ENCODE peak calls at places on chromosomes 4 and X, in nine cellular contexts. J is AG04450; A is AG09309; D is upper lobe of right lung; Y is HepG2; L is CD4-positive, alpha-beta T cell; G is heart left ventricle; P is left ventricle myocardium inferior; B is epithelial cell of esophagus. K is an unnamed sample.

GRCh38 chrX:129754266-129755024 is 15.7 kb downstream of the XPNPEP2 start:
- DNase-seq in L (no peak), D (no peak), A (no peak), J (no peak), B (no peak), Y (no peak), P (no peak), G (no peak), K (peak)

GRCh38 chr4:177696438-177696966 is 254.3 kb upstream of the AGA start:
- DNase-seq in J (no peak), D (no peak), B (peak), L (no peak), A (no peak), G (no peak), Y (no peak), P (no peak), K (no peak)

GRCh38 chrX:34810911-34811310 is 131.7 kb upstream of the FAM47B start:
- DNase-seq in Y (no peak), G (no peak), B (no peak), D (no peak), L (no peak), A (no peak), P (no peak), J (no peak), K (no peak)

GRCh38 chr4:118322831-118323502 is 29.8 kb downstream of the PRSS12 start:
- DNase-seq in L (no peak), D (no peak), P (no peak), A (no peak), B (no peak), Y (no peak), G (no peak), J (no peak), K (no peak)

GRCh38 chrX:42269186-42269585 is 345.8 kb upstream of the CASK start:
- DNase-seq in D (no peak), B (peak), G (no peak), P (no peak), A (peak), Y (no peak), J (no peak), L (no peak), K (no peak)

GRCh38 chr4:128707864-128708263 is 101.6 kb upstream of the JADE1 start:
- DNase-seq in B (peak), P (no peak), A (peak), L (no peak), Y (no peak), J (no peak), G (no peak), D (no peak), K (no peak)

GRCh38 chr4:123671633-123672404 is 275.2 kb downstream of the SPRY1 start:
- DNase-seq in J (no peak), P (no peak), L (no peak), B (no peak), A (no peak), Y (no peak), D (no peak), G (no peak), K (no peak)

GRCh38 chr4:7584133-7584532 is 149.4 kb upstream of the PSAPL1 start:
- DNase-seq in P (no peak), B (no peak), A (no peak), Y (no peak), L (no peak), J (no peak), D (no peak), G (no peak), K (no peak)

GRCh38 chr4:151359576-151359975 is 34.2 kb upstream of the SH3D19 start:
- DNase-seq in L (no peak), Y (no peak), G (no peak), P (no peak), A (no peak), J (no peak), B (no peak), D (no peak), K (no peak)

GRCh38 chrX:105910563-105911105 is 88.3 kb downstream of the NRK start:
- DNase-seq in J (no peak), Y (no peak), A (no peak), G (no peak), L (no peak), B (no peak), P (no peak), D (no peak), K (no peak)

GRCh38 chr4:94410678-94411206 is 41.0 kb upstream of the PDLIM5 start:
- DNase-seq in B (peak), D (no peak), L (no peak), J (no peak), P (peak), Y (peak), A (no peak), G (peak), K (no peak)

GRCh38 chr4:180059216-180059881 is 2183.9 kb upstream of the TENM3 start:
- DNase-seq in B (no peak), D (peak), A (no peak), Y (no peak), L (no peak), P (no peak), J (no peak), G (no peak), K (peak)

GRCh38 chr4:40992472-40993298 is 221.7 kb downstream of the APBB2 start:
- DNase-seq in L (no peak), G (no peak), Y (no peak), A (peak), B (peak), J (no peak), D (no peak), P (no peak), K (no peak)

GRCh38 chr4:126628933-126629332 is 1003.8 kb upstream of the INTU start:
- DNase-seq in P (no peak), G (no peak), L (no peak), A (no peak), J (no peak), B (no peak), D (no peak), Y (no peak), K (no peak)

GRCh38 chr4:126630171-126630570 is 1002.6 kb upstream of the INTU start:
- DNase-seq in D (no peak), Y (no peak), L (no peak), A (no peak), J (no peak), G (no peak), P (no peak), B (no peak), K (no peak)

DNA sequence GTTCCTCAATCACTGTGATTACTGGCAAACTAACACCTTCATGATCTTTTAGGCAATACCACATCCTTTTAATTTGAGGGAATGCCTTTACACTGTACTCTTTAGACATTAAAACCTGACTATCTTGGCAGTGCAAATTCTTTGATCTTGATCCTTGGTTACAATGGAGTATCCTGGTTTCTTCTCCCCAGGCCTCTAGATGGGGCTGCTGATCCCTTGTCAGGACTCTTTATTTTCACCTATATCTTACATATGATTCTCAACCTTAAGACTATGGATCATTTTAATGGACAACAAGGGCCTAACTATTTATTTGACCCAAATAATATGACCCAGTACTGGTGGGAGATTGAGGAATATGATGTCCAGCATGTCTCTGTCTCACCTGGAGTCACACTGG is 1005.5 kb upstream of the INTU start:
- DNase-seq in G (no peak), P (no peak), D (no peak), Y (no peak), J (no peak), A (no peak), L (no peak), B (peak), K (peak)
- TF ChIP-seq CTCF in G (peak), P (peak), D (peak), Y (no peak), J (peak), A (peak), L (no peak), B (peak), K (no peak)

GRCh38 chr4:35250771-35251170 is 993.5 kb downstream of the ARAP2 start:
- DNase-seq in P (no peak), L (no peak), J (no peak), B (peak), G (no peak), D (no peak), A (no peak), Y (no peak), K (no peak)

GRCh38 chr4:35252071-35252470 is 992.2 kb downstream of the ARAP2 start:
- DNase-seq in D (no peak), A (no peak), L (no peak), P (no peak), G (no peak), Y (no peak), B (no peak), J (no peak), K (no peak)

GRCh38 chr4:35253331-35253730 is 991.0 kb downstream of the ARAP2 start:
- DNase-seq in A (no peak), P (no peak), Y (no peak), J (no peak), L (no peak), G (no peak), B (no peak), D (no peak), K (no peak)

GRCh38 chr4:35247047-35247446 is 997.3 kb downstream of the ARAP2 start:
- DNase-seq in G (no peak), J (no peak), Y (no peak), B (peak), A (no peak), L (no peak), P (no peak), D (no peak), K (no peak)

GRCh38 chr4:35252866-35253265 is 991.4 kb downstream of the ARAP2 start:
- DNase-seq in D (no peak), P (no peak), A (no peak), L (no peak), G (no peak), J (no peak), Y (no peak), B (peak), K (no peak)
- TF ChIP-seq CTCF in D (no peak), P (no peak), A (no peak), L (no peak), G (no peak), J (no peak), Y (no peak), B (no peak), K (no peak)

DNA sequence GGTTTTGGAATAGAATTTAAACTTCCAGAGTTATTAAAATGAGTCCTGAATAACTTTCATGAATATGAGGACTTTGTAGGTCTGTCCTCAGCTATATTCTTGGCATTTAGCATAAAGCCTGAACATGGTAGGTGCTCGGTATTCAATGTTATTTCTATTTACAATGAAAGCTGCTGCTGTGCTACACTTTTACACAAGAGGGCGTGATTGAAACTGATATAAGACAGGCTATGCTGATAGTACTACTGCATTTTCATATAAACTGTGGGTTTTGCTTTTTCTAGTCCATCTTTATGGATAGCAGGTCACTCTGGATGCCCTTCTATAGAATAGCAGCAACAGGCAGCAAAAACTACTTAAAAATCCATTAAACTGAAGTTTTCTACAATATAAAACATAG is 12.3 kb upstream of the GNPDA2 start:
- DNase-seq in J (no peak), G (no peak), L (no peak), D (no peak), Y (no peak), B (peak), P (no peak), A (no peak), K (no peak)
- TF ChIP-seq CTCF in J (peak), G (no peak), L (peak), D (peak), Y (no peak), B (peak), P (peak), A (peak), K (no peak)

GRCh38 chr4:3254302-3255131 is 5.6 kb downstream of the MSANTD1 start:
- DNase-seq in D (peak), Y (no peak), L (no peak), G (peak), J (no peak), P (peak), B (no peak), A (no peak), K (no peak)
- TF ChIP-seq CTCF in D (no peak), Y (no peak), L (no peak), G (no peak), J (no peak), P (no peak), B (no peak), A (no peak), K (no peak)

K was measured in endothelial cell.